ENCODE peak calls at places on chromosomes 11 and 22, in four cellular contexts. W, P, R and F are unnamed samples. For H3K4me1, the result is how much of the 10 kb centered on the place peaks cover.

GRCh38 chr11:130427581-130428211 is 713 bp downstream of the ADAMTS8 start:
- DNase-seq in W (peak), P (peak), R (no peak), F (no peak)

GRCh38 chr11:123527526-123527925 is 97.5 kb downstream of the GRAMD1B start:
- DNase-seq in W (no peak), P (no peak), R (no peak), F (no peak)

GRCh38 chr11:119355091-119355843 is 8.8 kb upstream of the MFRP start:
- DNase-seq in W (peak), P (no peak), R (no peak), F (no peak)

GRCh38 chr11:93017821-93018690 is 48.6 kb downstream of the MTNR1B start:
- DNase-seq in W (no peak), P (no peak), R (no peak), F (no peak)

GRCh38 chr11:2808850-2809847 is 76.4 kb downstream of the CDKN1C start:
- DNase-seq in W (peak), P (peak), R (no peak), F (no peak)

GRCh38 chr11:16825091-16825490 is 86.6 kb downstream of the C11orf58 start:
- DNase-seq in W (no peak), P (no peak), R (no peak), F (no peak)

GRCh38 chr11:68312117-68312779 is at the start of gene LRP5:
- DNase-seq in W (no peak), P (peak), R (no peak), F (no peak)

GRCh38 chr11:110621826-110622225 is 90.4 kb downstream of the ARHGAP20 start:
- DNase-seq in W (no peak), P (no peak), R (no peak), F (no peak)

GRCh38 chr22:17009640-17010291 is 1.7 kb upstream of the GAB4 start:
- DNase-seq in W (no peak), P (no peak), R (no peak), F (no peak)

GRCh38 chr11:113181094-113181493 is 133.3 kb upstream of the TTC12 start:
- DNase-seq in W (no peak), P (no peak), R (no peak), F (no peak)

GRCh38 chr22:41057076-41057475 is 35.3 kb upstream of the EP300 start:
- DNase-seq in W (no peak), P (no peak), R (no peak), F (no peak)

DNA sequence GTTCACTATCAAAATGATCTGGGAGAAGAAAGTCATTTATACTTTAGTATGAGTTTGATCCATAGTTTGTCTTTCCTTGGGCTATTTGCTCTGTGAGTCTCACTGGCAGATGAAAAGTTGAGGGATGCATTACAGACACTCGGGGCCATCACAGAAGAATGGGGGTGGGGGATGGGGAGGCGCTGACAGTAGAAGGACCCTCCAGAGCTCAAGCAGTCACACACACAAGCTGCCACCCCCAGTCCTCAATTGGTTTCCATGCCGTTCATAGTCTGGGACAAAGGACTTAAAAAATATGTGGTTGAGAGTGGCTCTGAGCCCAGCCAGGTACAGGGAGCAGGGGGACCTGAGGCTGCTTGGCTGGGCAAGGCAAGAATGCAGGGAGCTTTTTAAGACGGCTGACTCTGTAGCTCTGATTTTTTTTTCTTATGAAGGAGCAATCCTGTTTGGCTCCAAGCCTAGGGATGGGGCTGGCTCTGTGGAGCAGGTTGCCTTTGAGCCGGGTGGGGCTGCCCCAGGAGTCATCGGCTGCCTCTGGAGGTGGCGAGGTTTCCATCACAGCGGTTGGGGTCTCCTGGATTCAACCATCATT is 13.3 kb upstream of the ANO1 start:
- DNase-seq in W (no peak), P (no peak), R (no peak), F (no peak)
- TF ChIP-seq POLR2A in W (no peak), P (no peak), R (no peak), F (no peak)

DNA sequence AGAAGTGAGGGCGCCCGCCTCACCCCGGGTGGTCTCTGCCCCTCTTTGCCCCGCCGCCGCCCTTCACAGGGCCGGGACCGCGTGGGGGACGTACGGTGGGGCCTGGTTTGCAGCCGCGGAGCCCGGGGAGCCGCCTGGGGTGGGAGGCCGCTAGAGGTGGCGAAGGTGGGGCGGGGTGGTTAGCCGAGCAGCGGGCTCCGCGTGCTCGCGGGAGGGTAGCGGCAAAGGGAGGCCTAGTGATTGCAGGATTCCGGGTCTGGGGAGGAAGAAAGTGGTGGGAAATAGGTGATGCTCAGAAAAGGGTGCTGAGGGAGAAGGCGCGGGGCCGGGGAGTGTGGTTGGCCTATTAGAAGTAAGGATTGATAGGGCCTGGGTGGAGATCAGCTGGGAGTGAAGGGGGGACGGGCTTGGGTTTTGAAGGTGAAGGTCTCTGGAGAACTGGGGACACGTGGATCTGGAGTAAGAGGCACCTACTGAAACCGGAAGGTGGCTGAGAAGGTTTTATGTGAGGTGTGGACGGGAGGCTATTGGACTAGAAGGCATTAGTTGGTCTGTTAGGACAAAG is 571 bp downstream of the FAR1 start:
- DNase-seq in W (no peak), P (peak), R (peak), F (no peak)
- H3K4me1 ChIP-seq in W (under half), P (under half), R (under half), F (under half)

GRCh38 chr11:114280696-114281095 is 15.5 kb upstream of the NNMT start:
- DNase-seq in W (peak), P (peak), R (peak), F (no peak)
- TF ChIP-seq POLR2A in W (no peak), P (no peak), R (no peak), F (no peak)

GRCh38 chr22:50717709-50718351 is 20.2 kb upstream of the ACR start:
- DNase-seq in W (no peak), P (no peak), R (no peak), F (peak)
- H3K4me1 ChIP-seq in W (under half), P (under half), R (under half), F (under half)

DNA sequence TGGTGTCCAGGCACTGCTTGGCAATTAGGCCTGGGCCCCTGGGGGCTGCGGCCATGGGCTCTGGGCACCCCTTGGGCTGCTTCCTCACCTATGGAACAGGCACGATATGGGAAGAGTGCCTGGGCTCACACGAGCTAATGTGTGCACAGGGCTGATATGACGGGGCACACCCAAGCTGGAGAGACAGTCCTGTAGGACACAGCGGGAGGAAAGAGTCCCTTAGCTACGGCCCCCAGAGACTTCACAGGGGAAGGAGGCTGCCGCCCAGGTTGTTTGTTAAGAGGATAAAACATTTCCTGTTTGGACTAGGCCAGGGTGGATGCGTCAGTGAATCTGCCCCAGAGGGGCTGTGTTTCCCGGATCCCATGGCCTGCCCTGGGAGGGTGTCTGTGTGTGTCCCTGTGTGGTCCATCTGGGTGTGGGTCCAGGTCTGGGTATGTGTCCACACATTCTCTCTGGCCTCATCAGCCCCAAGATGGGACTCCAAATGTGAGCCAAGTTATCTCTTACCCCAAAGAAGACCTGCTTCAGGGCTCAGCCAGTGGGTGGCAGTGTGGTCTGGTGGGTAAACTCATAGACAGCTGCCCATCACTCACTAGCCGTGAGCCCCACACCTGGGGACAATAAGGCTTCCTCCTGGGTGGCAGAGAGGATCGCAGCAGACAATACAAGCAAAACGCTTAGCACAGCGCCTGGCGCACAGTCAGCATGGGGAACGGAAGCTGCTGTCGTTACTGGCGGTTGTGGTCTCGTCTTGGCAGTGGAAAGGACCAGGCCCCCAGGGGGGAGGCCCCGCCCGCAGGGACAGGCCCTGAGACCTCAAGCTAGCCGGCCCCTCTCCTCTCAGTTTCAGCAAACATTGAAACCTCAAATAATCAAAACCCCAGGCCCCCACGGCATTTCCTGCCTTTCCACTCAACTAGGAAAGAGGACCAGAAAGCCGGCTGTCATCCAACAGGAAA is 3.2 kb upstream of the EMID1 start:
- DNase-seq in W (no peak), P (no peak), R (peak), F (peak)
- TF ChIP-seq POLR2A in W (no peak), P (no peak), R (no peak), F (no peak)

GRCh38 chr11:69316941-69317340 is 23.0 kb downstream of the MYEOV start:
- DNase-seq in W (no peak), P (peak), R (no peak), F (no peak)

GRCh38 chr11:69317401-69318092 is 23.6 kb downstream of the MYEOV start:
- DNase-seq in W (no peak), P (peak), R (no peak), F (no peak)

GRCh38 chr11:69319255-69320106 is 25.5 kb downstream of the MYEOV start:
- DNase-seq in W (no peak), P (peak), R (no peak), F (no peak)

GRCh38 chr11:69320326-69320725 is 26.4 kb downstream of the MYEOV start:
- DNase-seq in W (no peak), P (peak), R (no peak), F (no peak)

GRCh38 chr11:69318093-69318420 is 24.1 kb downstream of the MYEOV start:
- DNase-seq in W (no peak), P (no peak), R (no peak), F (no peak)
- H3K4me1 ChIP-seq in W (under half), P (under half), R (under half), F (under half)

GRCh38 chr11:9759519-9760179 is 95.8 kb downstream of the SWAP70 start:
- DNase-seq in W (peak), P (peak), R (peak), F (peak)

GRCh38 chr11:9756878-9757277 is 93.0 kb downstream of the SWAP70 start:
- DNase-seq in W (no peak), P (no peak), R (no peak), F (no peak)

GRCh38 chr11:9757809-9758675 is 94.2 kb downstream of the SWAP70 start:
- DNase-seq in W (peak), P (peak), R (peak), F (peak)

GRCh38 chr11:9760180-9760550 is 96.3 kb downstream of the SWAP70 start:
- DNase-seq in W (peak), P (peak), R (peak), F (peak)

DNA sequence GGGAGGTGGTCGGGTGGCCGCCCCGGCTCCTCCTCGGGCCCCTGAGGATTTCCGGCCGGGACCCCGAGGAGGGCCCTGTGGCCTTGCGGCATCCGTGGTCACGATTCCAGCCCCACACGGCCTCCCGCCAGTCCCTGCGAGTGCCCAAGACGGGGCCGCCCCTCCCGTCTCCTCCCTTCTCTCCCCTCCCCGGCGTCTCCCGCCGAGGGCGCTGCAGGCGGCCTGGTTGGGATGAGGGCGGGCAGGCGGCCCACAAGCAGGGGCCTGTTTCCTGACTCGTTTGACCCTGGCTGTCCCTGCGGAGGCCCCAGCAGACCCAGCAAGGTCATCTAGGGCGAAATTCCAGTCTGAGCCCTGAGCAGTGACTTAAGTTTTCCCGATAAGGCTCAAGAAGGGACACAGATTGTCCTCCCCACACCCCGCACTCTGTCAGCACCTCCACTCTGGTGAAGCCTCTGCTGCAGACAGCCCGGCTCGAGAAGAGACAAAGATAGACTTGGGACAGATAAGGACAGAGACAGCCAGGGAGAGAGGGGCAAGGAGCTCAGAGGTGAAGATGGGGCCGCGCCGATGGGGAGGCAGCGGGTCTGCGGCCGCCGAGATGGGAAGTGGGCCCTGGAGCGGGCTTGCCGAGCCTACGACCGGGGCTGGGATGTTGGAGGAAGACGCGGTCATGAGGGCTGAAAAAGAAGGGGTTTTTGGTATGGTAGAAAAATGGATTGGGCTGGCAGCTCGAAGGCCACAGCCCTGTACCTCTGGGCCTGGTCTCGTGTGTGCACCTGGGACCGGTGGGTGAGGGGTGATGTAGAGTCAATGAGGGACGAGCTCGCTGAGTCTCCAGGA is 95.0 kb downstream of the SWAP70 start:
- DNase-seq in W (peak), P (peak), R (peak), F (peak)
- TF ChIP-seq POLR2A in W (no peak), P (no peak), R (no peak), F (no peak)

DNA sequence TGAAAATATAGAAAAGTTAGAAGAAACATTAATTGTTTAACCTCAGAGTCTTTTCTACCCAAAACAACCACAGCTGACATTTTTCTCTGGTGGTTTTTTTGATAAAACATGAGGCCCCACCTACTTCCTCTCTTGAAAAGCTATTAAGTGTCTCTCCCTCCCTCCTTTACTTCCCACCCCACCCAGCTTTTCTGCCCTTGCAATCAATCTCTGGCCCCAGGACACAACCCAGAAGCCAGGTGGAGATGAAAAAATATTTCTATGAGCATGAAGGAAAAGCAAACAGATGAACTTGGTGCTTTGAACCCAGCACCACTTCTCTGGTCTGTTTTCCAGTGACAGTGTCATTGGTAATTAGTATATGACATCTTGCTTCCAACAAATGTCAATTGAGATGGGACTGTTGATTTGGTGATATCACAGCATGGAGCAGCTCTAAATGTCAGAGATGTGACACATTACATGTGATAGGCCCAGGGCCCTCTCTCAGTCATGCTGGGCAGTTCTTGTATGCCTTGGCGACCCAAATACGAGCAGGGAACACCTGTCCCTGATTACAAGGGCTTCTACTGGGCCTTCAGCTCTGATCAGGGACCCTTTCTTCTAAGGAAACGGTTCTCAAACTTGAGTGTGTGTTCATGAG is 23.9 kb upstream of the TMPRSS13 start:
- DNase-seq in W (no peak), P (no peak), R (no peak), F (no peak)
- H3K4me1 ChIP-seq in W (under half), P (under half), R (under half), F (under half)

DNA sequence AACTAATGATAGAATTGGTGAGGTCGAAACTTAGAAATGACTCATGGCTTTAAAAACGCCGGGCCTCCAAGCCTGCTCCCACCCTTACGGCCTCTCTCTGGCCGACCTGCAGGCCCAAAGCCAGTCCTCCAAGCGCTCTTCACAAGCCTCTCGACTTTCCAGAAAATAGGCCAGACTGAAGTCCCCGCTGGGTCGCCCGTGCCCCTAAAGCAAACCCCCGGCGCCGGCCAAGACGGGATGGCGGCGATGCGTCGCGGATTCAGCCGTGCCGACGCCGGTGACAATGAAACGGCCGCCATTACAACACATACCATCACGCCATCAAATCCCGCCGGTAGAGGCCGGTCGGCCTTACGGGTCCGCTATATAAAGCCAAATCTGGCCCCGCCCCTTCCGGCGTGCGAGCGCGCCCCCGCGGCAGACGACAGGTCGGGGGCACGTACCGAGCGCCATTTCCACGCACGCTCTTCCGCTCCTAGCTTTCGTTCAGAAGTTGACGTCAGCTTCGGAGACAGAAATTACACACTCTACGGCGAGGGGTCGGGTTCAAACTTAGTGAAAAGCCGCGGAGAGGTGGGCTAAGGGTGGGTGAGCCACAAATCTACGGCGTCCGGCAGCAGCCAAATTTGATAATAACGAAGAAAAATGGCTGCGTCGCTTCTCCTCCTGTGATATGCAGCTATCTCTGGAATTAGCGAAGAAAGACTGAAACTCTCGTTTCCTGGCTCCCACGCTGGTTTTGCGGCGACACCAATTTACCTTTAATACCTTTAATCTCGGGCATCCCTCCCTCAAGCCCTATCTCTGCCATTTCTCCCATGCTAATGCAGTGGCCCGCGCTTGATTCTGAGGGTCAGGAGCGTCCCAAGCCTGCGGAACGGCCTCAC is at the start of gene RPL3:
- DNase-seq in W (peak), P (peak), R (peak), F (peak)
- TF ChIP-seq POLR2A in W (peak), P (peak), R (no peak), F (peak)

GRCh38 chr22:24247564-24248344 is 2.9 kb upstream of the GGT5 start:
- DNase-seq in W (peak), P (peak), R (peak), F (peak)

GRCh38 chr22:24240381-24240780 is 4.5 kb downstream of the GGT5 start:
- DNase-seq in W (no peak), P (no peak), R (no peak), F (no peak)

GRCh38 chr22:24247011-24247507 is 2.2 kb upstream of the GGT5 start:
- DNase-seq in W (no peak), P (no peak), R (no peak), F (no peak)

DNA sequence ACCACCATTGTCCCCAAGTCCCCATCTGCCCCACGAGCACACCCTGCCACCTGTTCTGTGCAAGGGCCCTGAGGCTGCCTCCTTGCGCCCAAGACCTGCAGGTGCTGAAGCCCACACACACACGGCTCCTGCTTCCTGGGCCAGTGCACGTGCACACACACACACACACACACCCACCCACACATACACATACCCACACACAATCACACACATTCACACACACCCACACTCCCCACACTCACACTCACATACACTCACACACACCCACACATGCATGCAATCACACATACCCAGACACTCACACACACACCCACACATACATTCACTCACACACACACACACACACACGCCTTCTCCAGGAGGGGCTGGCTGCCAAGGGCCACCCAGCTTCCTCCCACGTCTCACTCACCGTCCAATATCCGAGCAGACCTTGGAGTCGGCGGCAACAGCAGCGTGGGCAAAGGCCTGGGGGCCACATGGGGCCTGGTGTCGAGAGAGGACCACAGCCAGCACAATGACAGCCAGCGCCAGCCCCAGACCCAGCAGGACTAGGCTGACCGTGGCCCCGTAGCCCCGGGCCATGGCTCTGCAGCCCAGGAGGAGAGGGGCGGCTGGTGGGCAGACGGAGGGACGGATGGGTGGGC is 616 bp downstream of the GGT5 start:
- DNase-seq in W (peak), P (no peak), R (no peak), F (no peak)
- H3K4me1 ChIP-seq in W (under half), P (under half), R (under half), F (under half)